ENCODE peak calls at places on chromosome 22, in seven cellular contexts. R is H1, Y is keratinocyte, T is MM.1S, E is PC-9, L is lower lobe of right lung, F is upper lobe of right lung. X is an unnamed sample.

GRCh38 chr22:46878549-46878948 is 116.1 kb downstream of the TBC1D22A start:
- DNase-seq in T (no peak), R (no peak), Y (no peak), E (no peak), F (no peak), L (no peak), X (no peak)

GRCh38 chr22:19068784-19069271 is 53.4 kb downstream of the DGCR2 start:
- DNase-seq in E (no peak), L (no peak), Y (no peak), R (no peak), F (no peak), T (no peak), X (no peak)

GRCh38 chr22:30485362-30485988 is 13.7 kb upstream of the SEC14L3 start:
- DNase-seq in T (peak; percentile 43), R (peak; percentile 44), E (peak; percentile 69), L (peak; percentile 79), Y (peak; percentile 11), F (peak; percentile 84), X (peak; percentile 85)

GRCh38 chr22:47012589-47013365 is 250.3 kb downstream of the TBC1D22A start:
- DNase-seq in R (no peak), F (peak; percentile 66), T (no peak), L (no peak), Y (no peak), E (no peak), X (no peak)

GRCh38 chr22:50529416-50530279 is at the start of gene TYMP:
- DNase-seq in F (peak; percentile 94), T (no peak), R (no peak), E (peak; percentile 55), L (peak; percentile 90), Y (no peak), X (peak; percentile 90)

GRCh38 chr22:28903719-28904118 is 20.3 kb downstream of the ZNRF3 start:
- DNase-seq in F (no peak), R (no peak), E (no peak), Y (no peak), T (no peak), L (no peak), X (peak; percentile 21)

GRCh38 chr22:22763512-22763911 is 119.1 kb downstream of the GGTLC2 start:
- DNase-seq in R (no peak), T (no peak), Y (no peak), E (no peak), F (no peak), L (no peak), X (no peak)

GRCh38 chr22:49266561-49267519 is 560.8 kb downstream of the BRD1 start:
- DNase-seq in L (no peak), E (no peak), R (no peak), F (no peak), T (peak; percentile 58), Y (no peak), X (peak; percentile 67)

GRCh38 chr22:30890689-30891442 is 77.7 kb downstream of the MORC2 start:
- DNase-seq in L (no peak), Y (no peak), T (peak; percentile 12), F (peak; percentile 66), E (peak; percentile 34), R (no peak), X (no peak)

GRCh38 chr22:30238661-30239420 is 7.7 kb downstream of the LIF start:
- DNase-seq in R (no peak), E (peak; percentile 77), Y (no peak), L (no peak), T (no peak), F (no peak), X (no peak)

GRCh38 chr22:49300951-49301397 is 526.7 kb downstream of the BRD1 start:
- DNase-seq in F (peak; percentile 37), T (no peak), R (no peak), L (no peak), E (no peak), Y (no peak), X (peak; percentile 33)

GRCh38 chr22:48884786-48885185 is 942.9 kb downstream of the BRD1 start:
- DNase-seq in Y (no peak), E (no peak), L (peak; percentile 35), F (peak; percentile 39), R (no peak), T (no peak), X (peak; percentile 67)

DNA sequence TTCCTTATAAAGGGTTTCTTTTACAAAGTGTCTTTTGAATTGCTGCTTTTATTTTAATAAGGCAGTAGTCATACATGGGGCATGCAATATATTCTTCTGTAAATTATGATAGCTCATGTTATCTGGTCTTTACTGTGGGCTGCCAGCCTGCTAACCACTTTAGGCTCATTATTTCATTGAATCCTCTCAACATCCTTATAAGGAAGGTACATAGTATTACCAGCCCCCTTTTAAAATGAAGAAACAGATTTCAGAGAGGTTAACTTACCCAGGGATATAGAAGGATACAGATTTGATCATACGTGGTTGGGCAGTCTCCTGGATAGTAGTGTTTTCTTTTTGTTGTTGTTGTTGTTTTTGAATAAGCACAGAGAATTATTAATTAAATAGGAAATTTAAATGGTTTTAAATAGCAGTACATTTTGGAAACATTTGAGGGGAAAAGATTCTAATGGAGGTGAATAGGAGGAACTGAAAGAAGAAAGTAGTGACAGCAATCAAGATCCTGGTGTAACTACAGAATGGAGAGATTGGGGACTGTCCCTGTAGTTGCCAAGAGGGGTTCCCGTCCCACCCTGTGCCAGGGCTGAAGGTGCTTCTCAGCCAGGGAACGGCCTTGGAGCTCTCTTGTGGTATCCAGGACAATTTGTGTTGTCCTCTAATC is 21.0 kb downstream of the SPECC1L start:
- DNase-seq in L (no peak), Y (no peak), E (no peak), R (no peak), F (no peak), T (no peak), X (no peak)
- H3K27ac ChIP-seq in L (peak overlapping the region; percentile 43), Y (no peak overlapping the region), E (no peak overlapping the region), R (no peak overlapping the region), F (peak overlapping the region; percentile 39), T (no peak overlapping the region), X (no peak overlapping the region)

GRCh38 chr22:25404556-25404922 is 159.9 kb upstream of the GRK3 start:
- DNase-seq in Y (no peak), L (no peak), T (peak; percentile 10), F (no peak), R (no peak), E (no peak), X (peak; percentile 75)
- H3K27ac ChIP-seq in Y (peak overlapping the region; percentile 59), L (peak overlapping the region; percentile 90), T (no peak overlapping the region), F (peak overlapping the region; percentile 66), R (no peak overlapping the region), E (no peak overlapping the region), X (no peak overlapping the region)

GRCh38 chr22:27784099-27784446 is 17.5 kb downstream of the MN1 start:
- DNase-seq in R (no peak), T (no peak), E (no peak), Y (no peak), L (no peak), F (no peak), X (no peak)

GRCh38 chr22:27785818-27786217 is 15.7 kb downstream of the MN1 start:
- DNase-seq in Y (no peak), R (no peak), L (no peak), F (peak; percentile 21), E (no peak), T (no peak), X (no peak)

GRCh38 chr22:27782065-27782464 is 19.5 kb downstream of the MN1 start:
- DNase-seq in R (no peak), F (no peak), Y (no peak), E (no peak), T (no peak), L (no peak), X (peak; percentile 87)

GRCh38 chr22:27786253-27786898 is 15.2 kb downstream of the MN1 start:
- DNase-seq in E (no peak), F (peak; percentile 21), L (no peak), T (no peak), R (no peak), Y (no peak), X (no peak)

GRCh38 chr22:27783436-27784098 is 18.0 kb downstream of the MN1 start:
- DNase-seq in L (no peak), R (no peak), E (no peak), F (no peak), T (no peak), Y (no peak), X (peak; percentile 86)
- H3K27ac ChIP-seq in L (peak overlapping the region; percentile 13), R (no peak overlapping the region), E (no peak overlapping the region), F (no peak overlapping the region), T (no peak overlapping the region), Y (no peak overlapping the region), X (peak overlapping the region; percentile 49)

GRCh38 chr22:27110985-27111451 is 453.6 kb downstream of the MIAT start:
- DNase-seq in R (no peak), L (no peak), F (no peak), Y (no peak), E (peak; percentile 19), T (no peak), X (no peak)

GRCh38 chr22:27107005-27107404 is 449.6 kb downstream of the MIAT start:
- DNase-seq in E (no peak), Y (no peak), T (no peak), F (no peak), L (no peak), R (no peak), X (no peak)

GRCh38 chr22:27105142-27106025 is 448.0 kb downstream of the MIAT start:
- DNase-seq in F (no peak), T (no peak), E (no peak), R (no peak), Y (no peak), L (no peak), X (peak; percentile 88)

GRCh38 chr22:27108425-27109114 is 451.2 kb downstream of the MIAT start:
- DNase-seq in L (no peak), E (no peak), R (no peak), Y (no peak), T (no peak), F (no peak), X (peak; percentile 87)

GRCh38 chr22:27107824-27108223 is 450.4 kb downstream of the MIAT start:
- DNase-seq in R (no peak), T (no peak), E (peak; percentile 80), F (no peak), Y (peak; percentile 98), L (no peak), X (peak; percentile 86)
- H3K27ac ChIP-seq in R (no peak overlapping the region), T (no peak overlapping the region), E (no peak overlapping the region), F (no peak overlapping the region), Y (no peak overlapping the region), L (no peak overlapping the region), X (no peak overlapping the region)

GRCh38 chr22:17470880-17471500 is 92.3 kb upstream of the SLC25A18 start:
- DNase-seq in F (no peak), R (no peak), T (no peak), E (no peak), Y (no peak), L (no peak), X (no peak)
- H3K27ac ChIP-seq in F (no peak overlapping the region), R (no peak overlapping the region), T (no peak overlapping the region), E (no peak overlapping the region), Y (no peak overlapping the region), L (no peak overlapping the region), X (no peak overlapping the region)

GRCh38 chr22:20523118-20523983 is 15.9 kb downstream of the MED15 start:
- DNase-seq in E (no peak), R (no peak), L (peak; percentile 14), T (no peak), F (no peak), Y (no peak), X (no peak)
- H3K27ac ChIP-seq in E (no peak overlapping the region), R (no peak overlapping the region), L (no peak overlapping the region), T (no peak overlapping the region), F (no peak overlapping the region), Y (peak overlapping the region; percentile 74), X (peak overlapping the region; percentile 21)